ENCODE peak calls at places on chromosome 9, in seven cellular contexts. E, G, W, C, I, F and Z are unnamed samples.

GRCh38 chr9:4939118-4939561 is 45.9 kb upstream of the JAK2 start:
- DNase-seq in F (no peak), G (no peak), I (no peak), E (no peak), C (no peak), W (no peak), Z (no peak)

GRCh38 chr9:8262625-8263622 is 463.3 kb upstream of the DMAC1 start:
- DNase-seq in W (peak; percentile 0), F (no peak), G (peak; percentile 71), I (no peak), C (no peak), E (no peak), Z (no peak)

GRCh38 chr9:78443946-78444345 is 147.0 kb downstream of the PSAT1 start:
- DNase-seq in C (no peak), I (no peak), E (no peak), W (no peak), F (no peak), G (no peak), Z (no peak)

GRCh38 chr9:30673132-30673531 is 1711.3 kb upstream of the ACO1 start:
- DNase-seq in F (no peak), G (no peak), E (no peak), W (no peak), I (no peak), C (no peak), Z (no peak)

GRCh38 chr9:9387511-9388115 is 1225.2 kb downstream of the PTPRD start:
- DNase-seq in G (peak; percentile 35), C (no peak), I (no peak), F (no peak), W (no peak), E (no peak), Z (no peak)

GRCh38 chr9:137034039-137034708 is 2.3 kb upstream of the FUT7 start:
- DNase-seq in W (no peak), G (no peak), C (no peak), I (no peak), E (no peak), F (no peak), Z (no peak)

GRCh38 chr9:76880210-76880609 is 25.7 kb downstream of the PRUNE2 start:
- DNase-seq in G (no peak), W (no peak), I (no peak), C (no peak), F (no peak), E (no peak), Z (no peak)

GRCh38 chr9:82106536-82106935 is 118.0 kb downstream of the SPATA31D1 start:
- DNase-seq in E (no peak), W (no peak), C (no peak), G (no peak), F (no peak), I (no peak), Z (no peak)

GRCh38 chr9:135275163-135275925 is 187.9 kb downstream of the OLFM1 start:
- DNase-seq in G (no peak), E (no peak), F (no peak), C (no peak), I (no peak), W (no peak), Z (no peak)

GRCh38 chr9:79644601-79645000 is 72.8 kb downstream of the TLE4 start:
- DNase-seq in W (no peak), E (no peak), C (no peak), I (no peak), F (no peak), G (no peak), Z (no peak)

GRCh38 chr9:110047955-110048472 is 159.9 kb downstream of the C9orf152 start:
- DNase-seq in E (peak; percentile 67), F (no peak), C (peak; percentile 56), W (no peak), I (no peak), G (peak; percentile 51), Z (no peak)

GRCh38 chr9:94985649-94986048 is 259.1 kb downstream of the AOPEP start:
- DNase-seq in E (no peak), F (no peak), W (no peak), I (no peak), C (no peak), G (no peak), Z (no peak)

GRCh38 chr9:134492281-134492691 is 149.3 kb upstream of the COL5A1 start:
- DNase-seq in F (no peak), C (no peak), I (peak; percentile 91), W (peak; percentile 95), G (no peak), E (no peak), Z (peak; percentile 97)

GRCh38 chr9:107090218-107090617 is 192.9 kb upstream of the RAD23B start:
- DNase-seq in C (no peak), W (no peak), F (no peak), I (no peak), G (no peak), E (no peak), Z (no peak)

GRCh38 chr9:15086096-15087030 is 176.1 kb upstream of the FREM1 start:
- DNase-seq in E (no peak), F (no peak), W (no peak), C (no peak), G (no peak), I (no peak), Z (no peak)

GRCh38 chr9:133888048-133888778 is 103.9 kb downstream of the VAV2 start:
- DNase-seq in W (peak; percentile 53), G (no peak), I (no peak), F (no peak), E (peak; percentile 46), C (no peak), Z (peak; percentile 63)

GRCh38 chr9:12859704-12860251 is 85.0 kb downstream of the LURAP1L start:
- DNase-seq in F (no peak), C (no peak), W (no peak), G (no peak), E (no peak), I (peak; percentile 78), Z (no peak)

GRCh38 chr9:128927731-128928411 is 7.1 kb downstream of the PHYHD1 start:
- DNase-seq in I (peak; percentile 47), G (peak; percentile 80), E (peak; percentile 84), F (peak; percentile 64), W (peak; percentile 54), C (peak; percentile 82), Z (peak; percentile 46)

GRCh38 chr9:129319938-129320481 is 141.9 kb upstream of the IER5L start:
- DNase-seq in I (no peak), W (no peak), G (no peak), E (no peak), F (no peak), C (peak; percentile 28), Z (no peak)

GRCh38 chr9:87944687-87945086 is 26.9 kb downstream of the SPATA31C1 start:
- DNase-seq in C (no peak), W (no peak), G (no peak), E (no peak), I (no peak), F (no peak), Z (no peak)

GRCh38 chr9:71609453-71609840 is 158.9 kb downstream of the CEMIP2 start:
- DNase-seq in W (no peak), E (no peak), C (no peak), F (no peak), G (no peak), I (no peak), Z (peak; percentile 61)

GRCh38 chr9:127898433-127899199 is 787 bp downstream of the ST6GALNAC6 start:
- DNase-seq in F (no peak), E (no peak), I (peak; percentile 89), G (no peak), C (peak; percentile 41), W (peak; percentile 94), Z (peak; percentile 53)

GRCh38 chr9:127895811-127896210 is 3.6 kb downstream of the ST6GALNAC6 start:
- DNase-seq in I (no peak), W (no peak), G (no peak), C (no peak), E (no peak), F (no peak), Z (no peak)

GRCh38 chr9:127899200-127899943 is at the start of gene ST6GALNAC6:
- DNase-seq in I (peak; percentile 68), C (peak; percentile 56), G (peak; percentile 68), F (peak; percentile 59), W (peak; percentile 77), E (peak; percentile 82), Z (peak; percentile 48)

GRCh38 chr9:127897194-127897692 is 2.2 kb downstream of the ST6GALNAC6 start:
- DNase-seq in C (peak; percentile 96), F (peak; percentile 82), G (peak; percentile 87), W (peak; percentile 92), E (peak; percentile 82), I (peak; percentile 77), Z (peak; percentile 10)

GRCh38 chr9:127896395-127897193 is 2.8 kb downstream of the ST6GALNAC6 start:
- DNase-seq in I (no peak), C (no peak), G (no peak), F (no peak), E (no peak), W (no peak), Z (no peak)
- H3K27ac ChIP-seq in I (peak overlapping the region; percentile 63), C (no peak overlapping the region), G (no peak overlapping the region), F (peak overlapping the region; percentile 84), E (no peak overlapping the region), W (peak overlapping the region; percentile 10), Z (no peak overlapping the region)

GRCh38 chr9:127562841-127563523 is 49.1 kb upstream of the STXBP1 start:
- DNase-seq in I (peak; percentile 87), C (no peak), F (no peak), G (no peak), W (peak; percentile 97), E (no peak), Z (peak; percentile 77)
- H2AK5ac ChIP-seq in I (peak overlapping the region; percentile 46), C (no peak overlapping the region), F (peak overlapping the region; percentile 26), G (no peak overlapping the region), W (peak overlapping the region; percentile 94), E (no peak overlapping the region), Z (peak overlapping the region; percentile 40)

GRCh38 chr9:120942186-120943001 is 15.8 kb upstream of the TRAF1 start:
- DNase-seq in G (peak; percentile 44), W (no peak), C (no peak), F (no peak), E (no peak), I (no peak), Z (no peak)
- H3K27ac ChIP-seq in G (no peak overlapping the region), W (no peak overlapping the region), C (no peak overlapping the region), F (no peak overlapping the region), E (no peak overlapping the region), I (peak overlapping the region; percentile 10), Z (no peak overlapping the region)

GRCh38 chr9:7145361-7146069 is 387.7 kb downstream of the KDM4C start:
- DNase-seq in E (no peak), C (no peak), I (peak; percentile 66), W (peak; percentile 64), F (no peak), G (no peak), Z (no peak)

GRCh38 chr9:7144265-7145046 is 386.7 kb downstream of the KDM4C start:
- DNase-seq in I (no peak), W (no peak), F (no peak), C (no peak), G (peak; percentile 71), E (no peak), Z (peak; percentile 53)

GRCh38 chr9:7146582-7146981 is 388.8 kb downstream of the KDM4C start:
- DNase-seq in I (no peak), F (no peak), E (no peak), W (peak; percentile 26), C (no peak), G (peak; percentile 73), Z (peak; percentile 68)

GRCh38 chr9:7140401-7140800 is 382.6 kb downstream of the KDM4C start:
- DNase-seq in C (no peak), I (no peak), F (no peak), W (no peak), G (no peak), E (no peak), Z (peak; percentile 91)

DNA sequence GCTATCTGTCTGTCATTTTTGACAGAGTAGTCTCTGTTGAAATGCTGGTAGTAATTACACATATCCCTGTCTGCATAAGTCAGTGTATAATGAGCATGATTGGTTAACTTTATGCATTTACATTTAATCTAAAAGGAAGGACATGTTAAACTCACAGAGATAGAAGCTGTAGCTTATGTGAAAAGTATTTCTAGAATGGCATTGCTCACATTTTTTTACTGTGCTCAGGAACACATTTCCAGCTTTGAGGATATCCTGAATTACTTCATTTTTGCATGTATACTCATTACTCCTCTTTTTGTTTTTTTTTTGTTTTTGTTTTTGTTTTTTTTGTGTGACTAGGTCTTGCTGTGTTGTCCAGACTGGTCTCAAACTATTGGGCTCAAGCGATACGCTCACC is 386.0 kb downstream of the KDM4C start:
- DNase-seq in G (no peak), C (no peak), F (no peak), W (no peak), I (no peak), E (no peak), Z (peak; percentile 17)
- H2AK5ac ChIP-seq in G (no peak overlapping the region), C (no peak overlapping the region), F (no peak overlapping the region), W (no peak overlapping the region), I (no peak overlapping the region), E (no peak overlapping the region), Z (no peak overlapping the region)